ENCODE peak calls at places on chromosomes 7 and 10, in five cellular contexts. T, E, H, V and W are unnamed samples.

GRCh38 chr7:132865766-132866531 is 215.9 kb downstream of the CHCHD3 start:
- DNase-seq in T (peak), H (peak), V (no peak), E (no peak), W (no peak)

GRCh38 chr10:30111340-30111980 is 52.1 kb upstream of the JCAD start:
- DNase-seq in T (peak), V (no peak), E (no peak), H (peak), W (no peak)

GRCh38 chr7:46544396-46545008 is 623.4 kb upstream of the IGFBP3 start:
- DNase-seq in E (no peak), V (no peak), H (peak), T (peak), W (no peak)

GRCh38 chr10:107790271-107790670 is 625.8 kb upstream of the SORCS1 start:
- DNase-seq in V (no peak), H (peak), E (peak), T (no peak), W (no peak)

GRCh38 chr7:137989127-137989526 is 12.8 kb downstream of the CREB3L2 start:
- DNase-seq in E (no peak), V (no peak), H (peak), T (peak), W (no peak)

GRCh38 chr7:107528461-107528860 is 35.3 kb downstream of the COG5 start:
- DNase-seq in E (no peak), T (peak), H (peak), V (no peak), W (no peak)

GRCh38 chr7:108486291-108486966 is 30.2 kb upstream of the NRCAM start:
- DNase-seq in E (no peak), V (no peak), T (peak), H (peak), W (no peak)

GRCh38 chr10:68826764-68827591 is at the start of gene STOX1:
- DNase-seq in H (peak), E (peak), V (peak), T (peak), W (peak)

GRCh38 chr7:5370454-5371353 is 52.9 kb downstream of the TNRC18 start:
- DNase-seq in E (no peak), T (no peak), V (no peak), H (no peak), W (no peak)

GRCh38 chr10:93152136-93152535 is 78.4 kb downstream of the CYP26A1 start:
- DNase-seq in V (no peak), H (peak), T (peak), E (no peak), W (no peak)

GRCh38 chr7:158861936-158862704 is 5.8 kb downstream of the DYNC2I1 start:
- DNase-seq in E (no peak), H (no peak), V (no peak), T (no peak), W (no peak)

GRCh38 chr10:57096044-57096443 is 735.0 kb upstream of the ZWINT start:
- DNase-seq in H (no peak), T (no peak), E (no peak), V (no peak), W (no peak)

GRCh38 chr7:151663382-151664100 is 143.8 kb upstream of the RHEB start:
- DNase-seq in V (no peak), E (no peak), H (no peak), T (peak), W (no peak)

GRCh38 chr7:1236132-1236655 is 3.5 kb downstream of the UNCX start:
- DNase-seq in E (no peak), H (no peak), V (no peak), T (no peak), W (no peak)

GRCh38 chr10:111598433-111599059 is 521.7 kb downstream of the ADRA2A start:
- DNase-seq in V (peak), E (peak), T (peak), H (peak), W (peak)

GRCh38 chr10:110260746-110261477 is 43.8 kb downstream of the SMNDC1 start:
- DNase-seq in E (no peak), T (peak), V (no peak), H (peak), W (no peak)

GRCh38 chr10:76621886-76622620 is 1015.6 kb downstream of the KCNMA1 start:
- DNase-seq in T (no peak), E (no peak), V (no peak), H (no peak), W (no peak)

GRCh38 chr10:115093286-115093775 is at the start of gene ATRNL1:
- DNase-seq in V (no peak), H (no peak), E (peak), T (no peak), W (no peak)

GRCh38 chr7:836429-836828 is 4.2 kb downstream of the SUN1 start:
- DNase-seq in V (no peak), H (peak), E (peak), T (peak), W (no peak)

GRCh38 chr7:151416921-151417320 is 7.1 kb upstream of the WDR86 start:
- DNase-seq in T (peak), E (no peak), H (no peak), V (no peak), W (no peak)

GRCh38 chr7:142587578-142588191 is 161.6 kb upstream of the PRSS1 start:
- DNase-seq in T (peak), H (peak), E (peak), V (peak), W (peak)

GRCh38 chr7:48244902-48245301 is 73.6 kb downstream of the ABCA13 start:
- DNase-seq in V (no peak), H (peak), T (peak), E (no peak), W (no peak)

GRCh38 chr7:81789406-81790139 is 19.7 kb upstream of the HGF start:
- DNase-seq in V (no peak), H (peak), T (peak), E (no peak), W (no peak)

GRCh38 chr7:69364814-69365587 is 233.3 kb upstream of the AUTS2 start:
- DNase-seq in E (no peak), V (no peak), T (no peak), H (no peak), W (no peak)

GRCh38 chr7:77425151-77426051 is 9.3 kb upstream of the GSAP start:
- DNase-seq in V (no peak), T (peak), H (peak), E (peak), W (no peak)
- H3K4me3 ChIP-seq in V (no peak), T (peak), H (peak), E (no peak), W (no peak)

GRCh38 chr7:139871820-139872219 is 42.8 kb downstream of the TBXAS1 start:
- DNase-seq in T (no peak), E (no peak), H (peak), V (no peak), W (no peak)
- H3K4me3 ChIP-seq in T (no peak), E (no peak), H (no peak), V (no peak), W (no peak)

DNA sequence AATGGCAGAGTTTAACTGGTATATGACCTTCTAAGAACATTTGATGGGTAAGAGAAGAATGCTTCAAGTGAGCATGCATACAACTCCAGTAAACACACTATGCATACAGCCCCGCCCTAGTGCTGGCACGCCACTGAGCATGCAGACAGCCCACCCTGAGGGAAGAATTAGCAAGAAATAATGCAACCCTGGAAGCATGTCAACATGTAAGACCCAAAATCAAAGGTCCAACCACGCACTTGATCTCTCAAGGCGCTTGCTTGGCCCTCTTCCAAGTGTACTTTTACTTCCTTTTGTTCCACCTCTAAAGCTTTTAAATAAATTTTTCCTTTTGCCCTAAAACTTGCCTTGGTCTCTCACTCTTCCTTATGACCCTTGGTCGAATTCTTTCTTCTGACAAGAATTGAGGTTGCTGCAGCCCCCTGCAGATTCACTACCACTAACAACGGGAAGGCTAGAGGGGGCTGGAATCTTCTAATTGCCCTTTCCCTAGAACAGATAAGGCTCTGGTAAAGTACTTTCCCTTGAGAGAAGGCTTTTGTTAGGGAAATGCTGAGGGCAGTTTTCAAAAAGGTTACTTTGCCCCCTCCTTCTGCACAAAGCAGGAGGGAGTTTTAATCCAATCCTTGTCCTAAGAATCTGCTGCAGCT is 3.4 kb downstream of the FAM24B start:
- DNase-seq in H (peak), T (no peak), V (no peak), E (no peak), W (no peak)
- H3K4me3 ChIP-seq in H (no peak), T (no peak), V (no peak), E (no peak), W (no peak)

GRCh38 chr10:113029055-113029440 is 79.0 kb downstream of the TCF7L2 start:
- DNase-seq in E (no peak), H (peak), T (no peak), V (no peak), W (no peak)

GRCh38 chr10:113026679-113027078 is 76.6 kb downstream of the TCF7L2 start:
- DNase-seq in H (peak), V (no peak), T (peak), E (no peak), W (no peak)

GRCh38 chr10:113027574-113028392 is 77.7 kb downstream of the TCF7L2 start:
- DNase-seq in E (no peak), V (no peak), H (peak), T (no peak), W (no peak)

GRCh38 chr10:113027230-113027573 is 77.2 kb downstream of the TCF7L2 start:
- DNase-seq in T (no peak), V (no peak), E (no peak), H (no peak), W (no peak)

DNA sequence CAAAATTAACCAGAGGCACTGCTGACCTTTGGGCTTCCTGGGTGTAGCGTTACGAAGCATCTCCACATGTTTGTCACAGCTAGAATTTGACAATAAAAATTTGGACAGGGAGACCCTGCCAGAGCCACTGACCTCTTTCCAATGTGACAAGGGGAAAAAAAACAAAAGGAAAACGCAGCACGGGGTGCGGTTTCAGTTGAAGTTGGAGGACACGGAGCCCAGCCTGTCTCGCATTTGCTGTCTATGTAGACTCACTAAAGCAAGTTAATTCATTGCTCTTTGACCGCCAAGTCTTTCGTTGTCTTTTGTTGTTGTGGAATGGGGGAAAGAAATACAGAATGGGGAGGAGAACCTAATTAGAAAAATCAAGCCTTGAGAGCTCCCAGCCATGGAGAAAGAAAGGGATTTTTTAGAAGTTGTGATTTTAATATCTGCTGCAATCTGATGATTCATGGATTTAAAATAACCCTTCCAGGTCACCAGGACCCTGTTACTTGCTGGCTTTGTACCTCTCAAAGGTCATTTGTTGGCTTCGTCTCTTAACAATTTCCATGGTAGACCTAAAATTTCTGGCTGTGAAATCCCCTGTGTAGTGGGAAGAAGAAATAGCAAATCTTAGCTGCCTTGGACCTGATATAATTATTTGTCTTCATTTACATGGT is 78.5 kb downstream of the TCF7L2 start:
- DNase-seq in H (no peak), V (no peak), E (no peak), T (no peak), W (no peak)
- H3K4me3 ChIP-seq in H (no peak), V (no peak), E (no peak), T (no peak), W (no peak)

DNA sequence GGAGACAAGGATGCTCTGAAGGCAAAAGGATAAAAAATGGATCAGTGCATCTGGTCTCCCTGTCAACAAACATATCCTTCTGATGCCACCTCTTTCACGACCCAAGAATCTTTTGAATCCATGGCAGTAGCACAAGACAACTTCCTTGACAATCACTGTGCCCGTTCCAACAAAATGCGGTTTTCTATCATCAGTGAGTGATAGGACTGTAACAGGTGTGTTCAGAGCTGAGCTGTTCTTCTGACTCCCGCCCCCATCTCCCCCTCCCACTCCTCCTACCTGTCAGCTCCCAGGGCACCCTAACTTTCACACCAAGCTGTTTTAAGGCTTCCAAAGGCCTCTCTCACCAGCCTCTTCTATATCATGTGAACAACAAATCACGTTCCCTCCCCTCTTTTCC is 74.8 kb downstream of the PARD3 start:
- DNase-seq in V (peak), E (no peak), H (no peak), T (no peak), W (no peak)
- H3K4me3 ChIP-seq in V (no peak), E (no peak), H (peak), T (peak), W (peak)